ENCODE peak calls at places on chromosomes 2 and 18, in ten cellular contexts. N is RWPE1; L is endothelial cell; P is AG08396; D is stimulated activated CD8-positive, alpha-beta memory T cell treated with anti-CD3 and anti-CD28 coated beads, Interleukin-12 subunit alpha, Interleukin-12 subunit beta, amount 100 ng/mL, for 1 hour; K is body of pancreas; A is ecto neural progenitor cell; Y is brain pericyte; H is foreskin fibroblast; U is HCEC 1CT. I is an unnamed sample.

GRCh38 chr2:229865033-229865432 is 56.8 kb downstream of the TRIP12 start:
- DNase-seq in K (no peak), P (no peak), U (no peak), A (no peak), H (no peak), N (no peak), Y (no peak), D (no peak), L (no peak), I (no peak)

GRCh38 chr2:4662161-4662779 is 958.9 kb downstream of the DCDC2C start:
- DNase-seq in P (no peak), N (no peak), L (no peak), K (no peak), D (no peak), Y (no peak), A (no peak), U (no peak), H (no peak), I (no peak)

GRCh38 chr2:182066439-182067061 is 80.9 kb downstream of the PPP1R1C start:
- DNase-seq in P (peak; percentile 53), D (no peak), K (no peak), Y (peak; percentile 34), L (no peak), H (peak; percentile 88), U (peak; percentile 96), A (no peak), N (peak; percentile 73), I (peak; percentile 98)

GRCh38 chr2:54208364-54209240 is 47.4 kb downstream of the TSPYL6 start:
- DNase-seq in H (peak; percentile 16), U (peak; percentile 76), L (no peak), K (no peak), Y (no peak), A (no peak), P (peak; percentile 15), N (no peak), D (no peak), I (peak; percentile 59)

GRCh38 chr2:146990311-146990781 is 854.5 kb upstream of the ACVR2A start:
- DNase-seq in L (no peak), Y (no peak), P (no peak), U (peak; percentile 92), H (peak; percentile 85), K (no peak), N (no peak), D (no peak), A (no peak), I (peak; percentile 61)

GRCh38 chr18:49784427-49785185 is 28.7 kb downstream of the ACAA2 start:
- DNase-seq in P (no peak), U (no peak), A (no peak), N (no peak), K (no peak), L (no peak), H (no peak), D (no peak), Y (no peak), I (no peak)

GRCh38 chr2:67479256-67479655 is 82.1 kb downstream of the ETAA1 start:
- DNase-seq in L (no peak), P (no peak), U (no peak), D (no peak), K (no peak), A (no peak), N (no peak), Y (no peak), H (no peak), I (no peak)

GRCh38 chr2:31404827-31405226 is 9.7 kb downstream of the XDH start:
- DNase-seq in P (no peak), Y (no peak), H (no peak), A (no peak), L (no peak), U (no peak), K (no peak), N (no peak), D (no peak), I (no peak)

GRCh38 chr2:178306351-178307073 is 112.2 kb downstream of the OSBPL6 start:
- DNase-seq in P (peak; percentile 35), U (peak; percentile 43), A (peak; percentile 58), H (peak; percentile 23), Y (no peak), D (no peak), L (peak; percentile 67), K (peak; percentile 53), N (peak; percentile 28), I (no peak)

GRCh38 chr18:79448621-79449020 is 52.9 kb downstream of the NFATC1 start:
- DNase-seq in Y (no peak), D (no peak), L (no peak), K (no peak), N (no peak), P (no peak), A (no peak), H (no peak), U (no peak), I (no peak)

GRCh38 chr2:235262750-235263149 is 231.1 kb upstream of the AGAP1 start:
- DNase-seq in D (no peak), U (no peak), A (peak; percentile 29), N (no peak), K (no peak), P (no peak), Y (no peak), H (no peak), L (no peak), I (no peak)

GRCh38 chr18:13539050-13539449 is 187.3 kb downstream of the FAM210A start:
- DNase-seq in L (no peak), H (no peak), P (no peak), K (peak; percentile 35), Y (no peak), N (no peak), U (no peak), A (no peak), D (no peak), I (no peak)

GRCh38 chr18:57143265-57143664 is 3.6 kb upstream of the BOD1L2 start:
- DNase-seq in Y (no peak), D (no peak), A (no peak), U (no peak), N (no peak), P (no peak), L (no peak), H (no peak), K (no peak), I (no peak)

GRCh38 chr2:71802556-71802955 is 345.1 kb downstream of the CYP26B1 start:
- DNase-seq in Y (no peak), D (no peak), A (peak; percentile 35), K (no peak), P (no peak), N (no peak), H (no peak), L (no peak), U (no peak), I (no peak)

GRCh38 chr2:128577141-128577930 is 258.7 kb upstream of the HS6ST1 start:
- DNase-seq in K (no peak), Y (no peak), L (no peak), U (no peak), P (no peak), D (no peak), H (no peak), N (no peak), A (no peak), I (no peak)

GRCh38 chr2:109255594-109255993 is 126.6 kb downstream of the SH3RF3 start:
- DNase-seq in H (no peak), K (no peak), P (no peak), L (no peak), A (no peak), D (no peak), U (no peak), Y (no peak), N (no peak), I (no peak)

GRCh38 chr2:79235135-79235534 is 75.6 kb upstream of the REG3A start:
- DNase-seq in A (no peak), Y (no peak), K (no peak), L (peak; percentile 18), U (no peak), H (no peak), D (no peak), P (no peak), N (no peak), I (no peak)

GRCh38 chr2:226730487-226730886 is 69.1 kb downstream of the IRS1 start:
- DNase-seq in U (peak; percentile 24), N (peak; percentile 4), K (peak; percentile 17), A (peak; percentile 48), H (peak; percentile 51), P (peak; percentile 40), L (no peak), Y (no peak), D (no peak), I (no peak)

GRCh38 chr18:78448106-78448505 is 531.5 kb upstream of the SALL3 start:
- DNase-seq in A (no peak), P (no peak), H (no peak), L (no peak), Y (no peak), K (no peak), U (no peak), N (no peak), D (no peak), I (no peak)

GRCh38 chr2:33411765-33412164 is 64.7 kb upstream of the RASGRP3 start:
- DNase-seq in P (peak; percentile 63), Y (peak; percentile 91), U (peak; percentile 10), K (peak; percentile 12), A (no peak), N (no peak), H (no peak), L (no peak), D (no peak), I (peak; percentile 63)